ENCODE peak calls at places on chromosomes 2 and 18, in five cellular contexts. J, G, E, T and R are unnamed samples.
A peak's percentile ranks its signal among the peaks of the same experiment; 100 is the strongest.

GRCh38 chr2:2422621-2423020 is 91.5 kb upstream of the MYT1L start:
- DNase-seq in J (no peak), G (no peak), E (no peak), T (no peak), R (no peak)

GRCh38 chr2:3138621-3139020 is 239.0 kb downstream of the EIPR1 start:
- DNase-seq in J (no peak), G (no peak), E (no peak), T (no peak), R (no peak)

GRCh38 chr18:63979409-63979908 is 9.6 kb downstream of the SERPINB8 start:
- DNase-seq in J (peak; percentile 50), G (peak; percentile 9), E (peak; percentile 24), T (peak; percentile 67), R (peak; percentile 62)

GRCh38 chr2:235849489-235849888 is 318.7 kb downstream of the GBX2 start:
- DNase-seq in J (no peak), G (no peak), E (no peak), T (no peak), R (no peak)

GRCh38 chr2:118085173-118086023 is 2.9 kb upstream of the INSIG2 start:
- DNase-seq in J (no peak), G (no peak), E (peak; percentile 41), T (no peak), R (no peak)

GRCh38 chr2:198356157-198356556 is 551.8 kb downstream of the PLCL1 start:
- DNase-seq in J (no peak), G (no peak), E (no peak), T (no peak), R (no peak)

GRCh38 chr2:186887107-186888090 is 38.4 kb upstream of the ZSWIM2 start:
- DNase-seq in J (peak; percentile 74), G (no peak), E (no peak), T (no peak), R (peak; percentile 17)

GRCh38 chr2:138090330-138090729 is 126.1 kb downstream of the HNMT start:
- DNase-seq in J (no peak), G (no peak), E (peak; percentile 56), T (no peak), R (peak; percentile 32)

GRCh38 chr18:42292654-42293053 is 337.6 kb downstream of the PIK3C3 start:
- DNase-seq in J (no peak), G (no peak), E (no peak), T (no peak), R (no peak)

GRCh38 chr2:102130651-102130991 is 11.9 kb upstream of the IL1R1 start:
- DNase-seq in J (no peak), G (no peak), E (no peak), T (no peak), R (no peak)

GRCh38 chr2:98188351-98189046 is 101.5 kb downstream of the VWA3B start:
- DNase-seq in J (no peak), G (no peak), E (peak; percentile 91), T (no peak), R (no peak)
- TF ChIP-seq CTCF in J (no peak), G (no peak), E (peak; percentile 55), T (no peak), R (no peak)

GRCh38 chr2:237451582-237452469 is 35.2 kb upstream of the MLPH start:
- DNase-seq in J (no peak), G (no peak), E (no peak), T (no peak), R (no peak)
- TF ChIP-seq CTCF in J (peak; percentile 15), G (no peak), E (no peak), T (no peak), R (no peak)

GRCh38 chr2:84306361-84306760 is 152.7 kb downstream of the SUCLG1 start:
- DNase-seq in J (no peak), G (no peak), E (no peak), T (no peak), R (no peak)

GRCh38 chr2:84301717-84302116 is 157.4 kb downstream of the SUCLG1 start:
- DNase-seq in J (no peak), G (no peak), E (no peak), T (no peak), R (no peak)

GRCh38 chr2:84299211-84299775 is 159.8 kb downstream of the SUCLG1 start:
- DNase-seq in J (no peak), G (no peak), E (no peak), T (no peak), R (no peak)

GRCh38 chr2:84300030-84301029 is 158.8 kb downstream of the SUCLG1 start:
- DNase-seq in J (no peak), G (no peak), E (no peak), T (no peak), R (no peak)

DNA sequence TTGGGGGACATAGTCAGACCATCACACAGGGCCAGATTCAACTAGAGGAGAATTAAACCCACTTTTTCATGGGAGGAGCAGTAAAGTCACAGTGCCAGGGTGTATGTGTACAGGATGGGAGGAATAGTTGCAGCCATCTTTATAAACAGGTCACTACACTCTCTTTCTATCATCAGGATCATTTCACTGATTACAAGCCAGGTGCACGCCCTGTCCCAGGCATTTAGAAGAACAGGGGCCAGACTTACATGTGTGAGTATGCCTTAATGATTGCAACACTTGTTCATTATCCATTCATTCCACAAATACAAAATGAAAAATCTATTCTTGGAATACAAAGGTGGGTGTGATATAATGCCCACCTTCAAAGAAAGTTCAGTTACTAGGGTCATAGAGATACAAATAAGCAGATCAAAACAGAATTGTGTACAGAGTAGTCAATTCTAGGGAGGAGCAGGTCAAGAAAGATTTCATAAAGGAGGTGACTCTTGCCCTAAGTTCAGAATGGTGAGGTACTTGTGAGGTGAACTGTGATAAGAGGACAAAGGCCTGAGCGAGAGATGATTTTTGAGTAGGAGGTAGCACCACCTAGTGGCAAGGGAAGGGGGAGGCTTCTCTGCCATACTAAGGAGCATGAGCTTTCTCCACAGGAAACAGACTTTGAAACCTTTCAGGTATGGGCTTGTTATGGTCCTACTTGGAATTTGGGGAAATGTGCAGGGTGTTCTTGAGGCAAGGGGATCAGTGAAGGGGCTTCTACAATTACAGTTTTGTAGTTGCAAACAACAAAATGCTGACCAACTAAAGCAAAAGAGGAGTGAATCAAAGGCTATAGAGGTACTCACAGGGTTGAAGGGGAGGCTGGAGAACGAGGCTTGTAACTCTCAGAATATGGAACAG is 156.3 kb downstream of the SUCLG1 start:
- DNase-seq in J (no peak), G (peak; percentile 15), E (peak; percentile 46), T (peak; percentile 34), R (peak; percentile 66)
- TF ChIP-seq CTCF in J (no peak), G (peak; percentile 66), E (peak; percentile 95), T (peak; percentile 14), R (peak; percentile 84)

GRCh38 chr2:161570424-161571050 is 53.7 kb upstream of the SLC4A10 start:
- DNase-seq in J (no peak), G (no peak), E (no peak), T (no peak), R (no peak)
- TF ChIP-seq CTCF in J (no peak), G (no peak), E (peak; percentile 51), T (no peak), R (no peak)

DNA sequence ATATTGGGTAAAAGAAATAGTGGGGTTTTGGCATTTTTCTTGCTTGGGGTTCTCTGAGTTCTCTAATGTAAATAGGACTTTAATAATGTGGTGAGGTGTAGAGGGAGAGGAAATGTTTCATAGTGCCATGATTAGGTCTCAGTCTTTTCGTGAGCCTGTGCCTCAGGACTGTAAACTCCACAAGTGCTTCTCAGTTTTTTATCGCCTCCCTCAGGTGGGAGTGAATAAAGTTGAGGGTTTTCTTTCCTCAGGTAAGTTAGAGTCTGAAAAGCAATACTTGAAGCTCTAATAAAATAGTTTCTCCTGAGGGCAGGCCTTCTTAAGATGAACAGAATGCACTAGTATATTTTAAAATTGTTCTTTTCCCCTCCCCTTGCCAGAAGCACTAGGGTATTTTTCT is 243.1 kb upstream of the SETBP1 start:
- DNase-seq in J (no peak), G (no peak), E (no peak), T (no peak), R (no peak)
- TF ChIP-seq CTCF in J (no peak), G (no peak), E (no peak), T (no peak), R (no peak)

GRCh38 chr2:151522556-151522955 is 112.9 kb downstream of the RIF1 start:
- DNase-seq in J (no peak), G (no peak), E (peak; percentile 3), T (no peak), R (no peak)

GRCh38 chr2:151525872-151526271 is 116.2 kb downstream of the RIF1 start:
- DNase-seq in J (no peak), G (no peak), E (no peak), T (no peak), R (no peak)

GRCh38 chr2:151518802-151519201 is 109.1 kb downstream of the RIF1 start:
- DNase-seq in J (no peak), G (no peak), E (no peak), T (no peak), R (no peak)

GRCh38 chr2:151523825-151524224 is 114.1 kb downstream of the RIF1 start:
- DNase-seq in J (no peak), G (no peak), E (peak; percentile 11), T (no peak), R (no peak)

DNA sequence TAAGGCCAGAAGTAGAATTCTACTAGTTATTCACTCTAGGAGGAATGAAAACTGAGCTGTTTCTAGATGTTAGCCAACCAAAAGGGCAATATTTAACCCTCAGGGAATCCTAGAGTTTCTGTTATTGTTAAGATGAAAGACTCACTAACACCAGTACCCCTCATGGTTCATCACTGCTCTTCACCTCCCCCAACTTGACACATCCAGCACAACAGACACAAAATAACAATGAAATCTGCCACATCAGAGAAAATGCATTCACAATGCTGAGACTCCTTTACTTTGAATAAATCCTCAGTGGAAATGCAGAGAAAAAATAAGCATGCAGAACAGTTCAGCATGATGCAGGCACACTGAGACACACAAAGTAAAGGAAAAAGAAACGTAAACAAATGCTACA is 111.3 kb downstream of the RIF1 start:
- DNase-seq in J (no peak), G (no peak), E (no peak), T (no peak), R (no peak)
- TF ChIP-seq CTCF in J (no peak), G (no peak), E (no peak), T (no peak), R (no peak)